ENCODE peak calls at places on chromosome 12, in four cellular contexts. I is BE2C; E is sigmoid colon; X is CD8-positive, alpha-beta T cell. Z is an unnamed sample.

GRCh38 chr12:82555699-82556098 is 131.0 kb upstream of the TMTC2 start:
- DNase-seq in I (no peak), E (no peak), X (no peak), Z (no peak)

GRCh38 chr12:59708484-59708883 is 112.7 kb downstream of the SLC16A7 start:
- DNase-seq in I (no peak), E (no peak), X (no peak), Z (no peak)

GRCh38 chr12:56358836-56359532 is 923 bp downstream of the STAT2 start:
- DNase-seq in I (no peak), E (peak), X (no peak), Z (peak)

GRCh38 chr12:30867415-30867814 is 59.1 kb upstream of the TSPAN11 start:
- DNase-seq in I (no peak), E (no peak), X (no peak), Z (no peak)

GRCh38 chr12:47736216-47736615 is 10.9 kb upstream of the ENDOU start:
- DNase-seq in I (no peak), E (no peak), X (no peak), Z (no peak)

GRCh38 chr12:25812295-25812694 is 146.2 kb upstream of the RASSF8 start:
- DNase-seq in I (no peak), E (no peak), X (no peak), Z (no peak)

GRCh38 chr12:6463858-6464257 is 6.6 kb downstream of the VAMP1 start:
- DNase-seq in I (no peak), E (no peak), X (no peak), Z (no peak)

GRCh38 chr12:69105101-69105613 is 134.2 kb upstream of the CPSF6 start:
- DNase-seq in I (no peak), E (no peak), X (no peak), Z (no peak)

GRCh38 chr12:124385219-124385969 is 90.5 kb downstream of the RFLNA start:
- DNase-seq in I (no peak), E (no peak), X (no peak), Z (peak)

GRCh38 chr12:50603817-50604639 is 99.2 kb downstream of the DIP2B start:
- DNase-seq in I (no peak), E (no peak), X (no peak), Z (peak)

GRCh38 chr12:75404231-75404630 is 13.3 kb downstream of the GLIPR1L2 start:
- DNase-seq in I (no peak), E (no peak), X (no peak), Z (no peak)

GRCh38 chr12:27626239-27626638 is 70.0 kb upstream of the REP15 start:
- DNase-seq in I (no peak), E (no peak), X (no peak), Z (no peak)
- TF ChIP-seq CTCF in I (no peak), E (no peak), X (no peak), Z (no peak)

GRCh38 chr12:113724703-113725556 is 241.2 kb downstream of the RBM19 start:
- DNase-seq in I (no peak), E (no peak), X (no peak), Z (no peak)
- TF ChIP-seq CTCF in I (no peak), E (no peak), X (no peak), Z (no peak)

DNA sequence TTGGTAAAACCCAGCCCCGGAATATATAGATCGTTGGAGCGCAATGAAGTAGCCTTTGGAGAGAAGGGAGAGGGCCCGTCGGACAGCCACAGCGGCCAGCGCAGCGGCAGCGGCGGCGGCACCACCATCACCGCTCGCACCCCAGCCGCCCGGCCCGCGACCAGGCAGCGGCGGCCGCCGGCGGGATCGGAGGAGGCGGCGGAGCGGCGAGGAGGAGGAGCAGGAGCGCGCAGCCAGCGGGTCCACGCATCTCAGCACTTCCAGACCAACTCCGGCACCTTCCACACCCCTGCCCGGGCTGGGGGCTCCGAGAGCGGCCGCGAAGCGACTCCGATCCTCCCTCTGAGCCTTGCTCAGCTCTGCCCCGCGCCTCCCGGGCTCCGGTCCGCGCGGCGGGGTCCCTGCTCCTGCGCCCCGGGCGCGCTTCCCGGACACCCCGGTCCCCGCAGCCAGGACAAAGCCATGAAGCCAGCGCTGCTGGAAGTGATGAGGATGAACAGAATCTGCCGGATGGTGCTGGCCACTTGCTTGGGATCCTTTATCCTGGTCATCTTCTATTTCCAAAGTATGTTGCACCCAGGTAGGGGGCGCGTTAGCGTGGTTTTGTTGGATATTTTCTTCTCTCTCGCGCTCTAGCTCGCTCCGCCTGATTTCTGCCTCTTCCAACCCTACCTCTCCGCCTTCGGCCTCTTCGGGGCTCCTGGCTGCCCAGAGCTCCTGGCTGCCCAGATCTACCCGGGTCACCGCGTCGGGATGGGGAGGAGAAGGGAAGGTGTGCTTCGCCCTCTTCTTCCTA is 400 bp downstream of the CHST11 start:
- DNase-seq in I (peak), E (peak), X (peak), Z (peak)
- TF ChIP-seq CTCF in I (peak), E (no peak), X (peak), Z (peak)

DNA sequence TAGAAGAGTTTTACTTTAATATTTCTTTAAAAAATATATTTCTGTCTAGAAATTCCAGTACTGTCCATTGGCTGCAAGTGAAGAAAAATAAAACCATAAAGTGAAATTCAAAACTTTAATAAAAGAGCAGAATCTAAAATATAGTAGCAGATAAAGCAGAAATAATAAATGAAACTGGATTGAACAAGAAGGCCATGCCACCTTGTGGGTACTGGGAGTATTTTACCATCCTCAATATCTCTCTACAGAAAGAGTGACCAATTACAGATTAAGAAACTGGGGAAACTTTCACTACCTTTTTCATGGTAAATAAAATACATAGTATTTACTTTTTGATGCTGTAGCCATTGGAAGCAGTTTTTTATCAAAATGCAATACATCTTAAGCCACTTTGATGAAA is 220.5 kb downstream of the BCAT1 start:
- DNase-seq in I (no peak), E (no peak), X (no peak), Z (peak)
- TF ChIP-seq CTCF in I (peak), E (no peak), X (no peak), Z (peak)

GRCh38 chr12:116524964-116525379 is 34.2 kb upstream of the MAP1LC3B2 start:
- DNase-seq in I (no peak), E (no peak), X (no peak), Z (no peak)
- TF ChIP-seq CTCF in I (no peak), E (no peak), X (no peak), Z (peak)

GRCh38 chr12:49060237-49061156 is at the start of gene KMT2D:
- DNase-seq in I (peak), E (peak), X (peak), Z (peak)
- TF ChIP-seq CTCF in I (peak), E (peak), X (no peak), Z (peak)

GRCh38 chr12:77323778-77324415 is 258.5 kb upstream of the E2F7 start:
- DNase-seq in I (no peak), E (no peak), X (no peak), Z (no peak)

GRCh38 chr12:77328326-77328725 is 263.0 kb upstream of the E2F7 start:
- DNase-seq in I (no peak), E (no peak), X (no peak), Z (no peak)

GRCh38 chr12:77325505-77325904 is 260.1 kb upstream of the E2F7 start:
- DNase-seq in I (no peak), E (no peak), X (no peak), Z (no peak)

GRCh38 chr12:77324416-77324762 is 259.0 kb upstream of the E2F7 start:
- DNase-seq in I (no peak), E (no peak), X (no peak), Z (no peak)

GRCh38 chr12:77324763-77325468 is 259.5 kb upstream of the E2F7 start:
- DNase-seq in I (peak), E (peak), X (no peak), Z (peak)
- TF ChIP-seq CTCF in I (peak), E (no peak), X (no peak), Z (peak)

DNA sequence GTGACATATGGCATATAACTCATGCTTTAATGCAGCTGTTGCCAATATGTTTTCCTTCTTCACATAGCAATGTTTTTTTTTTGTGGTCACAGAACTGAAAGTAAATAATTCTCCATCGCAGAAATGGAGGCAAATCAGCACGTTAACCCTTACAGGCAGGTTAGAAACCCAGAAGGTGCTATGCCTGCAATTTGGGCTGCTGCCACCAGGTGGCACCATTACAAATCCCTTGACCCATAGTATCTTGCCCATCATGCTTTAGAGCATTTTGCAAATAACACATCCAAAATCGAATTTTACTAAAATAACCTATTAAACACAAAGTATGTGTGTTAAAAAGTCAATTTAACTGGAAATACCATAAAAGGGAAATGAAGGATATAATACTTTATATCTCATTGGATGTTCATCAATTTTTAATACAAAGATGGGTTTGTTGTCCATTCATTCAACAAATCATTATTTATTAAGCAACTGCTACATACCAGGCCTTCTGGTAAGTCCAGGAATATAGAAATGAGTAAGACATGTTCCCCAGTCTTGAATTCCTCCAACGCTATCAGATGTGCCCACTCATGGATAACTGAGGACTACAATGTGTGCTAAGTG is 340.1 kb downstream of the GLT1D1 start:
- DNase-seq in I (peak), E (no peak), X (no peak), Z (peak)
- TF ChIP-seq CTCF in I (peak), E (no peak), X (peak), Z (peak)

GRCh38 chr12:3002636-3003035 is 43.4 kb downstream of the TEAD4 start:
- DNase-seq in I (no peak), E (no peak), X (no peak), Z (no peak)

GRCh38 chr12:3005736-3006135 is 46.5 kb downstream of the TEAD4 start:
- DNase-seq in I (no peak), E (no peak), X (no peak), Z (no peak)

GRCh38 chr12:3003593-3003992 is 44.4 kb downstream of the TEAD4 start:
- DNase-seq in I (no peak), E (no peak), X (no peak), Z (no peak)

GRCh38 chr12:3000548-3001275 is 41.5 kb downstream of the TEAD4 start:
- DNase-seq in I (no peak), E (no peak), X (no peak), Z (no peak)

GRCh38 chr12:3004655-3005565 is 45.7 kb downstream of the TEAD4 start:
- DNase-seq in I (peak), E (no peak), X (no peak), Z (no peak)
- TF ChIP-seq CTCF in I (peak), E (no peak), X (no peak), Z (peak)

GRCh38 chr12:108302471-108303311 is 36.4 kb downstream of the CMKLR1 start:
- DNase-seq in I (no peak), E (peak), X (no peak), Z (peak)
- TF ChIP-seq CTCF in I (peak), E (no peak), X (no peak), Z (peak)

Z was measured in choroid plexus epithelial cell.